ENCODE peak calls at places on chromosome 7, in five cellular contexts. T is GM12878, G is mammary epithelial cell, E is colonic mucosa, D is fibroblast of lung. Q is an unnamed sample.

GRCh38 chr7:125661677-125662076 is 732.1 kb upstream of the POT1 start:
- DNase-seq in T (no peak), G (no peak), E (no peak), D (no peak), Q (no peak)

GRCh38 chr7:139535252-139535651 is 11.8 kb downstream of the CLEC2L start:
- DNase-seq in T (no peak), G (no peak), E (no peak), D (no peak), Q (no peak)

GRCh38 chr7:26295015-26295414 is 3.4 kb downstream of the SNX10 start:
- DNase-seq in T (no peak), G (no peak), E (no peak), D (no peak), Q (no peak)

GRCh38 chr7:84336303-84336702 is 141.7 kb upstream of the SEMA3A start:
- DNase-seq in T (peak; percentile 21), G (no peak), E (no peak), D (peak; percentile 62), Q (no peak)

GRCh38 chr7:77799078-77799964 is 748 bp downstream of the PHTF2 start:
- DNase-seq in T (no peak), G (peak; percentile 17), E (peak; percentile 53), D (peak; percentile 33), Q (no peak)

GRCh38 chr7:55145606-55146005 is 126.8 kb downstream of the EGFR start:
- DNase-seq in T (no peak), G (no peak), E (no peak), D (no peak), Q (no peak)

GRCh38 chr7:116259821-116260440 is 49.6 kb downstream of the TES start:
- DNase-seq in T (no peak), G (peak; percentile 98), E (no peak), D (peak; percentile 82), Q (peak; percentile 71)

GRCh38 chr7:100585511-100586265 is at the start of gene LRCH4:
- DNase-seq in T (no peak), G (peak; percentile 65), E (peak; percentile 82), D (peak; percentile 44), Q (peak; percentile 12)

GRCh38 chr7:68619476-68619875 is 978.8 kb upstream of the AUTS2 start:
- DNase-seq in T (no peak), G (no peak), E (no peak), D (no peak), Q (no peak)

GRCh38 chr7:95669513-95669912 is 73.2 kb upstream of the PDK4 start:
- DNase-seq in T (no peak), G (no peak), E (no peak), D (no peak), Q (no peak)

GRCh38 chr7:97499204-97499603 is 232.7 kb upstream of the TAC1 start:
- DNase-seq in T (no peak), G (peak; percentile 10), E (peak; percentile 27), D (no peak), Q (no peak)

GRCh38 chr7:44216019-44216418 is 15.2 kb downstream of the YKT6 start:
- DNase-seq in T (no peak), G (no peak), E (no peak), D (no peak), Q (no peak)

GRCh38 chr7:41994046-41994745 is 242.8 kb downstream of the GLI3 start:
- DNase-seq in T (no peak), G (no peak), E (no peak), D (no peak), Q (no peak)

GRCh38 chr7:102912742-102913141 is at the start of gene LRRC17:
- DNase-seq in T (no peak), G (no peak), E (no peak), D (peak; percentile 97), Q (no peak)

GRCh38 chr7:99036531-99037175 is 107.3 kb downstream of the SMURF1 start:
- DNase-seq in T (no peak), G (peak; percentile 20), E (no peak), D (peak; percentile 19), Q (no peak)

GRCh38 chr7:47792521-47793121 is 155.6 kb downstream of the PKD1L1 start:
- DNase-seq in T (no peak), G (no peak), E (no peak), D (no peak), Q (no peak)

GRCh38 chr7:78388982-78389381 is 590.4 kb downstream of the PHTF2 start:
- DNase-seq in T (no peak), G (no peak), E (no peak), D (no peak), Q (no peak)

GRCh38 chr7:873367-874002 is 2.9 kb upstream of the GET4 start:
- DNase-seq in T (peak; percentile 48), G (peak; percentile 75), E (peak; percentile 86), D (peak; percentile 83), Q (peak; percentile 59)
- H3K27ac ChIP-seq in T (no peak overlapping the region), G (peak overlapping the region; percentile 25), E (peak overlapping the region; percentile 72), D (no peak overlapping the region), Q (peak overlapping the region; percentile 36)

GRCh38 chr7:132652507-132652906 is 76.2 kb upstream of the PLXNA4 start:
- DNase-seq in T (no peak), G (no peak), E (no peak), D (no peak), Q (no peak)
- H3K27ac ChIP-seq in T (no peak overlapping the region), G (no peak overlapping the region), E (no peak overlapping the region), D (no peak overlapping the region), Q (no peak overlapping the region)

GRCh38 chr7:112770051-112770450 is 20.1 kb downstream of the TMEM168 start:
- DNase-seq in T (no peak), G (peak; percentile 96), E (no peak), D (no peak), Q (peak; percentile 90)
- H3K27ac ChIP-seq in T (no peak overlapping the region), G (peak overlapping the region; percentile 71), E (no peak overlapping the region), D (no peak overlapping the region), Q (peak overlapping the region; percentile 65)

GRCh38 chr7:154794147-154794780 is 208.7 kb downstream of the PAXIP1 start:
- DNase-seq in T (no peak), G (peak; percentile 2), E (peak; percentile 34), D (no peak), Q (no peak)
- H3K27ac ChIP-seq in T (no peak overlapping the region), G (no peak overlapping the region), E (no peak overlapping the region), D (no peak overlapping the region), Q (no peak overlapping the region)

GRCh38 chr7:92723978-92724377 is 112.4 kb downstream of the CDK6 start:
- DNase-seq in T (no peak), G (no peak), E (no peak), D (no peak), Q (no peak)
- H3K27ac ChIP-seq in T (no peak overlapping the region), G (no peak overlapping the region), E (no peak overlapping the region), D (peak overlapping the region; percentile 46), Q (no peak overlapping the region)

DNA sequence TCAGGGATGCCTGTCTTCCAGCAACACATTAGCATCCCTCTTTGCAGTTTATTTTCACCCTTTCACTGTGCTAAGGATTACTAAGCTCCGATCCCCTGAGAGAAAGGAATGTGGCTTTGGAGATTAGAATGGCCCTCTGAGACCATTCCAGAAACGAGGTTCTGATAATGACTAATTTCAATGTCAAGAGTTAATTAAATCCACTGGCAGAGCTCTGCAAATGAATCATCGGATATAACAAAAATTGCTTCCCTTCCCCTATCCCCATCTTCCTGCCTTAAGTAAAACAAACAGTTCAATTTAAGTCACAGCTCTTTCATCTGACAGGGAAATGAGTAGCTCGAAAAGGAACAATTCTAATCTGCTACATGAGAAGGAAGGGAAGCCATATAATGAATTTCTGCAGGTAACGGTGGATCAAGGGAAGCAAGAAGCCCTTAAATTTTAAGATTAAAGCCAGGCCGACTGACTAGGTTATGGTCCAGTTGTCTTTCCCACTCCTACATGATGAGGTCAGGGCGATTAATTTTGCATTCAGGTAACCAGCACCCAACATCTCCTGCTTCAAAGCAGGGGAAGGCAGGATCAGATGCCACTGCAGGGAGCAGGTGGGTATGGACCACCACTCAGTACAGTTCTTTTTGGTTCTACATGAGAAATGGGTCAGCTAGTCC is 50.5 kb downstream of the MALSU1 start:
- DNase-seq in T (no peak), G (peak; percentile 72), E (no peak), D (peak; percentile 67), Q (no peak)
- H3K27ac ChIP-seq in T (no peak overlapping the region), G (peak overlapping the region; percentile 2), E (no peak overlapping the region), D (peak overlapping the region; percentile 30), Q (peak overlapping the region; percentile 8)